ENCODE peak calls at places on chromosome 17, in ten cellular contexts. I is fibroblast of the aortic adventitia, K is sigmoid colon, V is WERI-Rb-1, F is heart left ventricle, B is AG04450, T is adrenal gland, S is esophagus squamous epithelium, A is body of pancreas, Z is fibroblast of mammary gland. G is an unnamed sample.

GRCh38 chr17:41986634-41987033 is 20.0 kb downstream of the CNP start:
- DNase-seq in Z (no peak), B (no peak), K (no peak), S (no peak), A (no peak), F (no peak), T (no peak), V (no peak), I (no peak), G (no peak)

GRCh38 chr17:7854851-7855642 is at the start of gene TMEM88:
- DNase-seq in S (no peak), F (no peak), K (peak; percentile 67), I (peak; percentile 15), V (no peak), Z (no peak), T (peak; percentile 50), B (no peak), A (no peak), G (no peak)

GRCh38 chr17:57875109-57876022 is 25.5 kb upstream of the MRPS23 start:
- DNase-seq in V (peak; percentile 82), A (peak; percentile 84), T (peak; percentile 83), S (no peak), B (peak; percentile 97), I (peak; percentile 98), F (peak; percentile 89), K (peak; percentile 95), Z (peak; percentile 97), G (no peak)

GRCh38 chr17:2157081-2157480 is 102.2 kb downstream of the HIC1 start:
- DNase-seq in I (peak; percentile 88), S (no peak), T (no peak), V (no peak), Z (peak; percentile 98), F (no peak), A (peak; percentile 52), K (peak; percentile 53), B (no peak), G (no peak)

GRCh38 chr17:27856676-27857429 is 36.3 kb downstream of the LYRM9 start:
- DNase-seq in I (no peak), K (no peak), T (no peak), Z (no peak), V (no peak), S (no peak), F (no peak), B (no peak), A (no peak), G (no peak)

GRCh38 chr17:50779747-50780363 is 12.5 kb upstream of the ANKRD40CL start:
- DNase-seq in I (no peak), K (no peak), B (no peak), T (no peak), S (no peak), Z (no peak), A (no peak), F (no peak), V (no peak), G (no peak)

GRCh38 chr17:17729620-17730249 is 48.5 kb downstream of the RAI1 start:
- DNase-seq in I (no peak), S (no peak), K (no peak), B (no peak), Z (no peak), V (peak; percentile 67), T (no peak), F (no peak), A (no peak), G (peak; percentile 79)

GRCh38 chr17:7133424-7133823 is 18.8 kb upstream of the ASGR2 start:
- DNase-seq in S (no peak), K (no peak), I (no peak), B (no peak), A (peak; percentile 52), F (peak; percentile 58), Z (no peak), V (peak; percentile 18), T (no peak), G (peak; percentile 55)

GRCh38 chr17:80955673-80956306 is 35.9 kb upstream of the CHMP6 start:
- DNase-seq in F (no peak), T (no peak), K (peak; percentile 46), S (no peak), I (no peak), A (no peak), Z (no peak), V (no peak), B (no peak), G (no peak)

GRCh38 chr17:46045639-46046038 is 46.6 kb downstream of the STH start:
- DNase-seq in T (no peak), K (no peak), S (no peak), V (no peak), I (no peak), B (no peak), A (no peak), F (no peak), Z (no peak), G (no peak)

GRCh38 chr17:13297198-13297597 is 279.4 kb upstream of the ELAC2 start:
- DNase-seq in T (no peak), A (no peak), I (no peak), F (peak; percentile 45), Z (no peak), S (no peak), K (no peak), B (no peak), V (no peak), G (no peak)

GRCh38 chr17:77296769-77297409 is 156.1 kb downstream of the SEC14L1 start:
- DNase-seq in A (no peak), B (no peak), F (no peak), V (no peak), S (no peak), T (no peak), I (no peak), K (no peak), Z (no peak), G (no peak)

GRCh38 chr17:78766743-78767294 is 15.3 kb downstream of the CYTH1 start:
- DNase-seq in I (no peak), V (no peak), K (peak; percentile 7), S (no peak), F (no peak), A (no peak), T (no peak), B (no peak), Z (no peak), G (no peak)

GRCh38 chr17:6070280-6070894 is at the start of gene WSCD1:
- DNase-seq in K (no peak), Z (no peak), T (peak; percentile 55), S (no peak), V (peak; percentile 53), F (peak; percentile 39), B (no peak), A (peak; percentile 14), I (no peak), G (peak; percentile 63)

GRCh38 chr17:27824176-27824575 is 23.8 kb upstream of the NOS2 start:
- DNase-seq in T (no peak), V (no peak), S (no peak), I (no peak), B (no peak), A (no peak), K (no peak), Z (no peak), F (no peak), G (no peak)

GRCh38 chr17:73052923-73053322 is 39.6 kb downstream of the SLC39A11 start:
- DNase-seq in Z (no peak), K (no peak), I (no peak), A (no peak), V (no peak), B (no peak), S (no peak), T (no peak), F (no peak), G (no peak)

GRCh38 chr17:82831041-82831817 is 8.6 kb downstream of the ZNF750 start:
- DNase-seq in A (no peak), T (no peak), F (no peak), V (no peak), Z (no peak), B (no peak), S (no peak), I (no peak), K (no peak), G (no peak)
- TF ChIP-seq CTCF in A (no peak), T (no peak), F (no peak), V (no peak), Z (no peak), B (no peak), S (no peak), I (no peak), K (no peak), G (no peak)

DNA sequence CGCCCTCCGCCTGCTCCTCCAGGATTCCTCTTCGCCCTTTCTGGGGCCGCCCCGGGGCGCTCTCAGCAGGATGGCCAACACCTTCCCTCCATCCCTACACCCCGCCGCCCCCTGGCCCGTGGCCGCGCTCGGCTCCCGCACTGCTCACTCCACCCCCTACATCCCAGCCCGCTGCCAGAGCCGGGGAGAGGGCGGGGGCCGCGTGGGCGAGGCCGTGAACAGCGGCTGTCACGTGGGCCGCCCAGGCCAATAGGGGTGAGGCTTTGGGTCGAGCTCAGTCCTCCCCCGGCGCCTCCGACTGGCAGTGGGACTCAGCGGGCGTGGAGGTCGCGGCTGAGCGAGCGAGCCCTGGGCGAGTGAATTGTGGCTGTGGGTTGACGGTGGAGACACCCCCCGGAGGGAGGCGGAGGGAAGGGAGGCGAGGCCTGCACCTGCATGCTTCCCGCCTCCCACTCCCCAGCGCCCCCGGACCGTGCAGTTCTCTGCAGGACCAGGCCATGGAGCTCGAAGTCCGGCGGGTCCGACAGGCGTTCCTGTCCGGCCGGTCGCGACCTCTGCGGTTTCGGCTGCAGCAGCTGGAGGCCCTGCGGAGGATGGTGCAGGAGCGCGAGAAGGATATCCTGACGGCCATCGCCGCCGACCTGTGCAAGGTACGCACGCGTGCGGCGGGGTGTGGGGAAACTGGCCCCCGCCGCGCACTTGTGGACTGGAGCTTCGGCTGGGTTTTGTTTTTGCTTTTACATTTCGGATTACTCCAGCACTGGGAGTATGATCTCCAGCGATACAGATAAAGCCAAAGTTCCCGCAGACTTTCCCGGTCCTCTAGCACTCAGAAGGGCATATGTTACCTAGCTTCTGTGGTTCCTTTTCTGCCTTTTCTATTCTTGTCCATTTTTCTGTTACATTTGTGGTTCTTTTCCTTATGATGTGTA is at the start of gene ALDH3A2:
- DNase-seq in A (peak; percentile 97), T (peak; percentile 98), V (peak; percentile 97), S (peak; percentile 78), F (peak; percentile 99), K (peak; percentile 98), I (peak; percentile 91), B (peak; percentile 51), Z (peak; percentile 89), G (peak; percentile 99)
- TF ChIP-seq CTCF in A (peak; percentile 29), T (peak; percentile 28), V (peak; percentile 54), S (peak; percentile 19), F (no peak), K (peak; percentile 17), I (peak; percentile 36), B (no peak), Z (no peak), G (no peak)

DNA sequence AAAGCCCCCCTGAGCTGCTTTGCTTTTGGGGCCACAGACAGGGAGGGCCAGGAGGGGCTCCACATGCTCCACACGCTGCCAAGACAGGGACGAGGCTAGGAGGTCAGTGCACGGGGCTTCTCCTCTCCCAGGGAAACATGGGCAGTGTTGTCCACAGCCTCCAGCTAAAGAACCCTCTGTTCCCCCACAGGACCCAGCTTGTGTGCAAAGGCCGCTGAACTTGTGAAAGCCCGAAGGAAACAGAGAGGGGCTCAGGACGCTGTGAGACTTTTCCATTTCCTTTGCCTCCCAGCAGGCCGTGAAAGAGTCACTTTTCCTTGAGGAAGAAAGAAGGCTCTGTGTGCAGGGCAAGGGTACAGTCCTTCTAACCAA is 9.7 kb downstream of the CDRT4 start:
- DNase-seq in S (no peak), F (peak; percentile 48), I (no peak), Z (no peak), T (no peak), V (no peak), B (no peak), K (peak; percentile 84), A (no peak), G (no peak)
- TF ChIP-seq CTCF in S (no peak), F (no peak), I (no peak), Z (no peak), T (no peak), V (no peak), B (no peak), K (no peak), A (no peak), G (no peak)

GRCh38 chr17:39863918-39864746 is at the start of gene IKZF3:
- DNase-seq in F (peak; percentile 51), V (peak; percentile 80), I (no peak), Z (peak; percentile 1), S (no peak), B (no peak), A (peak; percentile 73), T (peak; percentile 45), K (no peak), G (peak; percentile 82)
- TF ChIP-seq CTCF in F (peak; percentile 23), V (peak; percentile 55), I (no peak), Z (no peak), S (peak; percentile 41), B (no peak), A (peak; percentile 42), T (no peak), K (no peak), G (peak; percentile 78)

G was measured in GM13976.